ENCODE peak calls at places on chromosomes 1 and 21, in five cellular contexts. U is mesendoderm, W is DND-41, C is neural progenitor cell, M is PC-3. G is an unnamed sample. For H3K4me1, the result is how much of the 10 kb centered on the place peaks cover.

GRCh38 chr1:46749921-46750404 is 31.0 kb upstream of the EFCAB14 start:
- DNase-seq in M (peak), W (no peak), U (no peak), C (no peak), G (no peak)

GRCh38 chr1:223771814-223772770 is 59.8 kb downstream of the CAPN2 start:
- DNase-seq in W (no peak), M (peak), U (peak), C (peak), G (peak)

GRCh38 chr21:41947596-41948403 is 6.0 kb downstream of the C2CD2 start:
- DNase-seq in U (no peak), W (no peak), M (no peak), C (no peak), G (no peak)

GRCh38 chr21:35179990-35180557 is 131.0 kb upstream of the RUNX1 start:
- DNase-seq in U (no peak), W (peak), C (no peak), M (peak), G (no peak)

GRCh38 chr21:42553435-42553834 is 39.8 kb downstream of the SLC37A1 start:
- DNase-seq in C (no peak), U (peak), W (no peak), M (no peak), G (no peak)

GRCh38 chr1:32239790-32240139 is 7.3 kb upstream of the FAM167B start:
- DNase-seq in W (no peak), C (no peak), U (no peak), M (no peak), G (no peak)

GRCh38 chr21:14095021-14095420 is 115.7 kb downstream of the LIPI start:
- DNase-seq in M (no peak), W (no peak), C (peak), U (no peak), G (no peak)

GRCh38 chr1:248825136-248825535 is 579 bp downstream of the SH3BP5L start:
- DNase-seq in U (no peak), M (no peak), W (no peak), C (no peak), G (no peak)

GRCh38 chr1:234694661-234695060 is 84.7 kb upstream of the IRF2BP2 start:
- DNase-seq in W (no peak), M (no peak), C (no peak), U (no peak), G (no peak)

GRCh38 chr1:237124856-237125462 is 83.0 kb downstream of the RYR2 start:
- DNase-seq in C (peak), W (peak), U (peak), M (peak), G (peak)

GRCh38 chr1:168348146-168348709 is 67.6 kb downstream of the TBX19 start:
- DNase-seq in U (no peak), C (no peak), W (peak), M (peak), G (no peak)

GRCh38 chr1:46370214-46370633 is 23.9 kb upstream of the FAAH start:
- DNase-seq in M (peak), W (no peak), C (no peak), U (no peak), G (no peak)

GRCh38 chr1:236016083-236016482 is 48.8 kb downstream of the NID1 start:
- DNase-seq in U (no peak), M (no peak), W (no peak), C (no peak), G (no peak)

GRCh38 chr1:230109871-230110667 is 43.0 kb downstream of the GALNT2 start:
- DNase-seq in U (no peak), M (no peak), C (peak), W (peak), G (peak)

DNA sequence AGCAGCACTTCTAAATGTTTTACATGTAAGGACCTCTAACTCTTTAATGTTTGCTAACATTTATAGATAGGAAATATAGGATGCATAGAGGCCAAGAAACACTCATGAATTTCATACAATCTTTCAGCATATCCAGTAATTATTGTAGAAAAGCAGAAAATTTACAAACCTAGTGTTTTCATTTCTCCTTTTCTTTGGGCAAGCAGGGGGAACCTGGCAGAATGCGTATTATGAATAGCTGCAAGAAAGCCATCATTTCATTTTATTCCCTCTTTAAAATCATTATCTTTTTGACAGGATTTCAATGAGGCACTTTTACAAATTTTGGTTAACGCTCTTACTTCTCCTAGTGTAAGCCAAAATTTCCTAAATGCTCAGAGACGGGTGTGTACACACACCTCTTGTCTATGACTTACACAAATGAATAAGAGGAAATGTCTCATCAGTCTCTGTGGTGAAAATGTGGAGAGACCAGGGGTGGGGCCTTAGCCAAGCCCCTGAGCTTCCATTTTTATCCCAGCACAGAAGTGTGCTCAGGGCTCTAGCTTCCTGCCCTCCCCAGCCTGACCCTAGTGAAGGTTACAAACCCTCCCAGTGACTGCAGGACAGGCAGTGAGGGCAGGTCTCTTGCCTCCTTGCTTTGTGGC is 91.6 kb downstream of the LRRC8C start:
- DNase-seq in C (no peak), W (no peak), M (peak), U (no peak), G (no peak)
- H3K9ac ChIP-seq in C (no peak), W (no peak), M (peak), U (no peak), G (no peak)

GRCh38 chr1:90989302-90989701 is 32.5 kb downstream of the ZNF644 start:
- DNase-seq in U (no peak), W (no peak), C (no peak), M (no peak), G (no peak)

GRCh38 chr1:90989990-90990389 is 31.8 kb downstream of the ZNF644 start:
- DNase-seq in C (no peak), U (no peak), M (no peak), W (no peak), G (no peak)

GRCh38 chr1:90990779-90991178 is 31.1 kb downstream of the ZNF644 start:
- DNase-seq in W (no peak), U (no peak), M (no peak), C (no peak), G (no peak)

GRCh38 chr1:90986954-90987353 is 34.9 kb downstream of the ZNF644 start:
- DNase-seq in W (no peak), M (no peak), C (no peak), U (no peak), G (no peak)

GRCh38 chr1:90987860-90988259 is 34.0 kb downstream of the ZNF644 start:
- DNase-seq in U (no peak), M (no peak), W (no peak), C (no peak), G (no peak)
- H3K4me1 ChIP-seq in U (under half), M (under half), W (under half), C (under half), G (under half)

GRCh38 chr1:242449211-242449610 is 75.3 kb downstream of the PLD5 start:
- DNase-seq in M (no peak), W (no peak), C (peak), U (peak), G (peak)
- H3K4me3 ChIP-seq in M (no peak), W (no peak), C (no peak), U (no peak), G (peak)

DNA sequence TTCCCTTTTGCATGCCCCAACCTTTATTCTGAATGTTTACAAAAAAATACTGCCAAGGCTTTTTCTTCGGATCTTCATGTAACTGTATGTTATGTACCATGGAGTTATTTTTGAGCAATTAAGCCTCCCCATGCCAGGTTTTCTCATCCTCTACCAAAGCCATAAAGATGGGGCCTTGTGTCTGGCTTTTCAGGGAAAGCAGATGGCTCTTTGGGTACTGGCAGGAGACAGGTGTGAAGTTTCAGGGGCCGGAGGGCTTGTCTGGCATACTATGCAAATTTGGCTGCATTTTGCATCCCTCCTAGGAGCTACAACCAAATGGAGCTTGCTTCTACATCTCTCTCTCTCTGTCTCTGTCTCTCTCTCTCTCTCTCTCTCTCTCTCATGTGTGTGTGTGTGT is 28.1 kb upstream of the PLXNA2 start:
- DNase-seq in W (no peak), M (no peak), U (peak), C (no peak), G (peak)
- H3K9ac ChIP-seq in W (no peak), M (no peak), U (peak), C (no peak), G (peak)

GRCh38 chr1:200464784-200465400 is 55.1 kb upstream of the ZNF281 start:
- DNase-seq in U (no peak), C (no peak), W (no peak), M (no peak), G (no peak)
- H3K4me1 ChIP-seq in U (under half), C (under half), W (under half), M (under half), G (under half)

G was measured in endodermal cell.